ENCODE peak calls at places on chromosomes 4 and X, in ten cellular contexts. R, X, F, I, U, Z, E, V, G and O are unnamed samples.

GRCh38 chrX:44459501-44459900 is 83.2 kb downstream of the FUNDC1 start:
- DNase-seq in R (no peak), X (no peak), F (no peak), I (no peak), U (no peak), Z (no peak), E (peak), V (no peak), G (no peak), O (no peak)

GRCh38 chr4:172009461-172009860 is 196.3 kb downstream of the GALNTL6 start:
- DNase-seq in R (no peak), X (no peak), F (no peak), I (no peak), U (no peak), Z (no peak), E (no peak), V (no peak), G (no peak), O (no peak)

GRCh38 chr4:8128096-8128856 is 30.3 kb downstream of the ABLIM2 start:
- DNase-seq in R (no peak), X (no peak), F (no peak), I (no peak), U (no peak), Z (no peak), E (no peak), V (no peak), G (no peak), O (no peak)

GRCh38 chr4:51858605-51859211 is 15.8 kb downstream of the DCUN1D4 start:
- DNase-seq in R (no peak), X (no peak), F (no peak), I (no peak), U (peak), Z (no peak), E (no peak), V (no peak), G (no peak), O (no peak)

GRCh38 chr4:124199755-124200154 is 512.8 kb downstream of the ANKRD50 start:
- DNase-seq in R (no peak), X (no peak), F (no peak), I (no peak), U (peak), Z (no peak), E (no peak), V (no peak), G (no peak), O (no peak)

GRCh38 chr4:167111622-167112021 is 122.7 kb downstream of the SPOCK3 start:
- DNase-seq in R (no peak), X (no peak), F (no peak), I (no peak), U (no peak), Z (no peak), E (peak), V (no peak), G (no peak), O (no peak)

GRCh38 chr4:153233761-153234371 is 29.6 kb downstream of the TRIM2 start:
- DNase-seq in R (peak), X (no peak), F (no peak), I (no peak), U (peak), Z (no peak), E (peak), V (no peak), G (no peak), O (no peak)

GRCh38 chrX:124087000-124087746 is 125.7 kb downstream of the STAG2 start:
- DNase-seq in R (no peak), X (no peak), F (no peak), I (no peak), U (no peak), Z (no peak), E (no peak), V (no peak), G (no peak), O (no peak)

GRCh38 chrX:39984191-39984956 is 113.4 kb downstream of the BCOR start:
- DNase-seq in R (no peak), X (no peak), F (no peak), I (no peak), U (peak), Z (no peak), E (no peak), V (no peak), G (no peak), O (no peak)

GRCh38 chr4:153497988-153498967 is 32.1 kb downstream of the TMEM131L start:
- DNase-seq in R (no peak), X (no peak), F (no peak), I (no peak), U (peak), Z (no peak), E (no peak), V (no peak), G (no peak), O (no peak)

GRCh38 chr4:185127021-185127925 is 15.8 kb upstream of the SLC25A4 start:
- DNase-seq in R (peak), X (no peak), F (peak), I (no peak), U (no peak), Z (peak), E (peak), V (no peak), G (peak), O (no peak)

GRCh38 chr4:127012549-127012948 is 620.2 kb upstream of the INTU start:
- DNase-seq in R (no peak), X (no peak), F (no peak), I (no peak), U (peak), Z (no peak), E (no peak), V (no peak), G (no peak), O (no peak)

GRCh38 chr4:158805628-158806471 is 37.0 kb downstream of the FNIP2 start:
- DNase-seq in R (no peak), X (no peak), F (no peak), I (no peak), U (no peak), Z (no peak), E (peak), V (no peak), G (no peak), O (no peak)

GRCh38 chr4:150816491-150816890 is 198.6 kb downstream of the LRBA start:
- DNase-seq in R (no peak), X (no peak), F (no peak), I (no peak), U (peak), Z (no peak), E (no peak), V (no peak), G (no peak), O (no peak)

GRCh38 chr4:15926486-15926885 is 12.1 kb downstream of the FGFBP1 start:
- DNase-seq in R (no peak), X (no peak), F (no peak), I (no peak), U (peak), Z (no peak), E (no peak), V (no peak), G (no peak), O (no peak)

GRCh38 chrX:32048285-32048684 is 976.4 kb upstream of the FTHL17 start:
- DNase-seq in R (no peak), X (no peak), F (no peak), I (no peak), U (no peak), Z (no peak), E (no peak), V (no peak), G (no peak), O (no peak)

GRCh38 chr4:146522862-146523205 is 1.1 kb upstream of the SLC10A7 start:
- DNase-seq in R (peak), X (no peak), F (no peak), I (no peak), U (no peak), Z (no peak), E (no peak), V (no peak), G (no peak), O (no peak)

GRCh38 chr4:25198713-25199112 is 35.1 kb upstream of the PI4K2B start:
- DNase-seq in R (no peak), X (no peak), F (no peak), I (no peak), U (no peak), Z (no peak), E (no peak), V (no peak), G (no peak), O (no peak)

GRCh38 chr4:108889696-108890475 is 127.0 kb upstream of the ETNPPL start:
- DNase-seq in R (no peak), X (no peak), F (no peak), I (no peak), U (peak), Z (no peak), E (no peak), V (no peak), G (no peak), O (no peak)

GRCh38 chrX:74242050-74242449 is 61.9 kb upstream of the ZCCHC13 start:
- DNase-seq in R (no peak), X (no peak), F (no peak), I (no peak), U (peak), Z (no peak), E (no peak), V (no peak), G (no peak), O (no peak)

GRCh38 chrX:107025538-107025937 is 25.5 kb upstream of the MORC4 start:
- DNase-seq in R (peak), X (no peak), F (no peak), I (no peak), U (peak), Z (no peak), E (peak), V (no peak), G (no peak), O (no peak)

GRCh38 chr4:52507774-52508173 is 151.3 kb downstream of the USP46 start:
- DNase-seq in R (no peak), X (no peak), F (peak), I (peak), U (no peak), Z (no peak), E (no peak), V (no peak), G (no peak), O (no peak)

GRCh38 chr4:16897991-16898827 is at the start of gene LDB2:
- DNase-seq in R (no peak), X (no peak), F (peak), I (no peak), U (peak), Z (no peak), E (no peak), V (no peak), G (no peak), O (peak)

GRCh38 chrX:46777971-46778810 is 19.3 kb upstream of the SLC9A7 start:
- DNase-seq in R (no peak), X (no peak), F (no peak), I (no peak), U (peak), Z (no peak), E (no peak), V (no peak), G (no peak), O (no peak)

GRCh38 chrX:154762529-154763296 is at the start of gene DKC1:
- DNase-seq in R (peak), X (peak), F (peak), I (peak), U (peak), Z (peak), E (peak), V (peak), G (peak), O (peak)
- TF ChIP-seq CTCF in R (no peak), X (no peak), F (peak), I (no peak), U (no peak), Z (no peak), E (no peak), V (no peak), G (no peak), O (peak)

GRCh38 chrX:38672646-38673045 is 111.3 kb downstream of the TSPAN7 start:
- DNase-seq in R (no peak), X (no peak), F (no peak), I (no peak), U (no peak), Z (no peak), E (no peak), V (no peak), G (no peak), O (no peak)
- TF ChIP-seq CTCF in R (no peak), X (no peak), F (no peak), I (no peak), U (no peak), Z (no peak), E (no peak), V (no peak), G (no peak), O (no peak)

GRCh38 chr4:175253184-175253902 is 335.2 kb downstream of the ADAM29 start:
- DNase-seq in R (no peak), X (no peak), F (no peak), I (no peak), U (no peak), Z (no peak), E (no peak), V (no peak), G (no peak), O (no peak)
- TF ChIP-seq CTCF in R (no peak), X (no peak), F (peak), I (no peak), U (no peak), Z (no peak), E (peak), V (no peak), G (peak), O (peak)

DNA sequence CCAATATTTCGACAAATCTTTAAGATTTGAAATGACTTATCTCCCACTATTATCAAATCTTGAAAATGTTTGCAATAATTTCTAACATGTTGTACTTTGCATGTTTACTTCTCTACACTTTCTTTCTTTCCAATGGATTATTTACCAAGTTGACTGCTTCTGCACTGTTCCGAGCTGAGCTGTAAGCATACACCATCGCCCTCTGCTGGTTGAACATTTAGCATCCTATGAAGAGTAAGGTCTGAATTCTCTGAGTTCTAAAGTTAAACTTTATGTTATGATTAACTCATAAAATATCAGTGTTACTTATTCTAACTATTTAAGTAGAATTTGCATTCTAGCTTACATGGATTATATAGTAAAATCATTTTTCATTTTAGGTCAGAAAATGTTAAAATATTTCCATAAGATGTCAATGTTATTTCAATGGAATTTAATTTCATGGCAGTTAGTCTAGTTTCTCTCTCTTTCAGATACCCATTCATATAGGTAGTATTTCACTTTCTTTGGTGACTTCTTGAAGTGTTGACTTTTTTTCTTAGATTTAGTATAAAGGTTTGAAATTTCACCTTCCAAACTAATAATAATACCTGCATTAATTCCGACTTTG is 137.4 kb downstream of the DKK2 start:
- DNase-seq in R (peak), X (no peak), F (no peak), I (no peak), U (peak), Z (no peak), E (peak), V (no peak), G (peak), O (peak)
- TF ChIP-seq CTCF in R (peak), X (no peak), F (peak), I (peak), U (peak), Z (no peak), E (peak), V (no peak), G (peak), O (peak)

GRCh38 chrX:129654652-129655546 is at the start of gene APLN:
- DNase-seq in R (no peak), X (no peak), F (peak), I (no peak), U (peak), Z (peak), E (peak), V (no peak), G (no peak), O (no peak)

GRCh38 chrX:129653181-129653984 is 1.4 kb downstream of the APLN start:
- DNase-seq in R (no peak), X (no peak), F (peak), I (no peak), U (no peak), Z (no peak), E (no peak), V (no peak), G (no peak), O (no peak)

GRCh38 chrX:129658429-129658828 is 3.7 kb upstream of the APLN start:
- DNase-seq in R (no peak), X (no peak), F (no peak), I (no peak), U (no peak), Z (no peak), E (no peak), V (no peak), G (no peak), O (no peak)

GRCh38 chrX:129653985-129654651 is 638 bp downstream of the APLN start:
- DNase-seq in R (peak), X (no peak), F (peak), I (no peak), U (no peak), Z (peak), E (peak), V (no peak), G (no peak), O (peak)

DNA sequence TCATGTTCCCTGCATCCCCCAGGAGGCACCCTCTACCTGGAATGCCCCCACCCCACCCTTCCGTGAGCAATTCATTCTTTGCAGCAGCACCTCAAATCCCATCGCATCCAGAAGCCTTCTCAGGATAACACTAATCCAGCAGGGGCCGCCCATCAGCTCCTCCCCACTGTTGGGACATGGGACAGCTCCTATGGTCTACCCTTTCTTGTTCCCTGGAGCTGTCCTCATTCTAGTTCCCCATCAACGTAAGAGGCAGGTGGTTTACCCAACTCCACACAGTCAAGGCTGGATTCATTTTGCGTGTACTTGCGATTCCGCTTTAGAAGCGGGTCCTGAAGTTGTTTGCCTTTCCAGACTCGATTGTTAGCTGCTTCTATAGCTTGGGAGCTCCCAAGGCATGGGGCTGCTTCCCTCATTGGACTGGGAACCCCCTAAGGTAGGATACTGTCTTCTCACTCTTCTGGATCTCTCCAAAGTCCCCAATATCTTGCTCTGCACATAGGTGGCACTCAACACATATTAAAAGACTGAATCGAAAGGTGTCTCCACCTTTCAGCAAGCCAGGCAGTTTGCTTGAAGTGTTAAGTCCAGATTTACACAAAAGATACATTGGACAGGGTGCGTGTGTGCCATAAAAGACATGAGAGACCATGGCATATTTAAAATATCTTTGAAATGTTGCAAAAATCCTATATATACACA is 942 bp upstream of the APLN start:
- DNase-seq in R (no peak), X (no peak), F (no peak), I (no peak), U (no peak), Z (no peak), E (no peak), V (no peak), G (no peak), O (no peak)
- TF ChIP-seq CTCF in R (peak), X (peak), F (no peak), I (no peak), U (no peak), Z (no peak), E (no peak), V (no peak), G (no peak), O (no peak)

GRCh38 chr4:188242041-188242440 is 102.8 kb downstream of the TRIML1 start:
- DNase-seq in R (no peak), X (no peak), F (no peak), I (no peak), U (no peak), Z (no peak), E (no peak), V (no peak), G (no peak), O (no peak)

GRCh38 chr4:188245651-188246050 is 106.4 kb downstream of the TRIML1 start:
- DNase-seq in R (no peak), X (no peak), F (no peak), I (no peak), U (no peak), Z (no peak), E (no peak), V (no peak), G (no peak), O (no peak)

GRCh38 chr4:188246488-188246887 is 107.2 kb downstream of the TRIML1 start:
- DNase-seq in R (no peak), X (no peak), F (no peak), I (no peak), U (no peak), Z (no peak), E (no peak), V (no peak), G (no peak), O (no peak)
- TF ChIP-seq CTCF in R (no peak), X (no peak), F (no peak), I (no peak), U (no peak), Z (no peak), E (no peak), V (no peak), G (peak), O (peak)

DNA sequence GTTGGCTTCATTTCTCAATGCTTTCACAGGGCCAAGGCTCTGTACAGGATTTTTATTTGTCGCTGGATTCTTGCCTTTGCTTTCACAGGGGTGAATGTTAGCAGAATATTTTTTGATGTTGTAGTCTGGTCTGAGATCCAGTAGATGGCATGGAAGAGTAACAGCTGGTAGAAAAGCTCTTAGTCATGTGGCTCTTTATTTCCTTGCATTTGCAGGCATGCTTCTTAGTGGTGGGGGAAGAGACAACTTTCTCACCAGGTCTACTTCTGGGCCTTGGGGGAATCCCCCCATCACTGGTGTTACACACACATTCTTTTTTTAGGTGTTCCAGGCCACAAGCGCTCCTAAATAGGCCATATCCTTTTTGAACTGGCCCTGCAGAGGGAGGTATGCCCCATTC is 58.2 kb upstream of the DKK2 start:
- DNase-seq in R (no peak), X (no peak), F (no peak), I (no peak), U (peak), Z (no peak), E (no peak), V (no peak), G (no peak), O (no peak)
- TF ChIP-seq CTCF in R (no peak), X (no peak), F (no peak), I (no peak), U (peak), Z (no peak), E (peak), V (no peak), G (peak), O (no peak)

GRCh38 chr4:37594095-37594494 is 92.1 kb downstream of the RELL1 start:
- DNase-seq in R (no peak), X (no peak), F (no peak), I (no peak), U (no peak), Z (no peak), E (no peak), V (no peak), G (no peak), O (no peak)
- TF ChIP-seq CTCF in R (no peak), X (no peak), F (no peak), I (no peak), U (no peak), Z (no peak), E (no peak), V (no peak), G (no peak), O (no peak)